ENCODE peak calls at places on chromosome 5, in ten cellular contexts. I, P, E, H, O, G, D, X, Q and L are unnamed samples.

GRCh38 chr5:16773990-16774389 is 157.2 kb upstream of the RETREG1 start:
- DNase-seq in I (no peak), H (no peak), Q (no peak), D (no peak), G (no peak), X (peak; percentile 51), P (no peak), O (no peak), E (peak; percentile 26), L (no peak)

GRCh38 chr5:178330791-178331404 is 98.3 kb upstream of the PHYKPL start:
- DNase-seq in O (no peak), P (no peak), D (no peak), Q (peak; percentile 57), X (no peak), H (peak; percentile 38), G (no peak), I (no peak), E (no peak), L (no peak)

GRCh38 chr5:138448481-138449398 is 9.9 kb downstream of the REEP2 start:
- DNase-seq in X (peak; percentile 48), P (no peak), D (no peak), I (peak; percentile 78), G (no peak), Q (peak; percentile 21), H (no peak), E (no peak), O (no peak), L (no peak)

GRCh38 chr5:68316469-68316868 is 100.9 kb downstream of the PIK3R1 start:
- DNase-seq in O (no peak), E (no peak), X (no peak), D (no peak), P (no peak), H (no peak), G (no peak), Q (peak; percentile 11), I (no peak), L (no peak)

GRCh38 chr5:153222956-153223355 is 267.5 kb upstream of the GRIA1 start:
- DNase-seq in D (no peak), X (peak; percentile 72), G (no peak), H (no peak), I (peak; percentile 25), E (no peak), Q (no peak), P (peak; percentile 23), O (no peak), L (no peak)

GRCh38 chr5:110785356-110785755 is 46.5 kb downstream of the SLC25A46 start:
- DNase-seq in P (peak; percentile 86), E (no peak), O (no peak), X (peak; percentile 97), I (peak; percentile 31), Q (no peak), G (no peak), D (no peak), H (no peak), L (no peak)

GRCh38 chr5:66538531-66538930 is 57.7 kb upstream of the MAST4 start:
- DNase-seq in I (no peak), O (no peak), H (no peak), Q (no peak), P (peak; percentile 26), D (no peak), X (no peak), E (no peak), G (no peak), L (no peak)

GRCh38 chr5:38265546-38266179 is 7.3 kb downstream of the EGFLAM start:
- DNase-seq in Q (peak; percentile 41), D (peak; percentile 70), I (peak; percentile 65), P (peak; percentile 29), O (peak; percentile 89), G (no peak), H (no peak), X (peak; percentile 48), E (peak; percentile 31), L (no peak)

GRCh38 chr5:138351517-138351916 is 968 bp upstream of the KDM3B start:
- DNase-seq in D (no peak), H (no peak), G (no peak), O (no peak), P (no peak), I (no peak), Q (no peak), X (no peak), E (no peak), L (no peak)

GRCh38 chr5:104800440-104801048 is 1238.0 kb upstream of the NUDT12 start:
- DNase-seq in X (peak; percentile 0), D (no peak), I (no peak), H (no peak), G (no peak), Q (no peak), O (peak; percentile 30), E (no peak), P (peak; percentile 5), L (no peak)

GRCh38 chr5:62937661-62938558 is 359.3 kb downstream of the LRRC70 start:
- DNase-seq in P (no peak), E (no peak), Q (peak; percentile 37), D (no peak), I (peak; percentile 68), H (no peak), G (no peak), X (peak; percentile 4), O (no peak), L (no peak)

GRCh38 chr5:134084166-134084565 is 30.3 kb upstream of the TCF7 start:
- DNase-seq in P (no peak), D (no peak), G (no peak), O (no peak), I (no peak), E (no peak), Q (no peak), X (no peak), H (no peak), L (no peak)

GRCh38 chr5:10860645-10861455 is 99.8 kb upstream of the DAP start:
- DNase-seq in G (no peak), Q (no peak), H (no peak), P (no peak), I (peak; percentile 36), E (no peak), X (peak; percentile 43), D (no peak), O (no peak), L (no peak)

GRCh38 chr5:92552206-92553160 is 1028.5 kb downstream of the NR2F1-AS1 start:
- DNase-seq in X (peak; percentile 99), O (no peak), D (no peak), Q (no peak), I (peak; percentile 96), P (peak; percentile 93), G (no peak), E (peak; percentile 90), H (no peak), L (no peak)

GRCh38 chr5:81420039-81420667 is 26.2 kb upstream of the ACOT12 start:
- DNase-seq in H (no peak), E (peak; percentile 82), P (peak; percentile 90), D (no peak), O (no peak), X (peak; percentile 94), I (peak; percentile 91), G (no peak), Q (no peak), L (no peak)

DNA sequence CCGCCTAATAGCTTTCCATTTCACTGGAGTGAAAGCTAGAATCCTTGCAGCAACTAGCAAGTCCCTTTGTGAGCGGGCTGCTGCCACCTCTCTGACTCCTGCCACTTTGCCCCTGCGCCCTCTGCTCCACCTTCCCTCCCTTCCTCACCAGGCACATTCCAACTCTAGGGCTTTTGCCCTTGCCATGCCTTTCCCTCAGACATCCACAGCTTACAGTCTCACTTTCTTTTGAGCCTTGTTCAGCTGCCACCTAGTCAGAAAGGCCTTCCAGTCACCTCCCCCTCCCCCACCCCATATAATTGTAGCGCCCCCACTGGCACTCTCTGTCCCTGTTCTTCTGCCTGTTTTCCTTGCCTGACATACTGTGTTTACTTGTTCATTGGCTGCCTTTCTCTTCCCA is 31.0 kb downstream of the CYSTM1 start:
- DNase-seq in D (no peak), Q (no peak), E (no peak), I (no peak), H (no peak), O (no peak), P (no peak), X (no peak), G (no peak), L (no peak)
- TF ChIP-seq CTCF in D (no peak), Q (no peak), E (no peak), I (peak; percentile 31), H (no peak), O (no peak), P (no peak), X (no peak), G (no peak), L (no peak)

DNA sequence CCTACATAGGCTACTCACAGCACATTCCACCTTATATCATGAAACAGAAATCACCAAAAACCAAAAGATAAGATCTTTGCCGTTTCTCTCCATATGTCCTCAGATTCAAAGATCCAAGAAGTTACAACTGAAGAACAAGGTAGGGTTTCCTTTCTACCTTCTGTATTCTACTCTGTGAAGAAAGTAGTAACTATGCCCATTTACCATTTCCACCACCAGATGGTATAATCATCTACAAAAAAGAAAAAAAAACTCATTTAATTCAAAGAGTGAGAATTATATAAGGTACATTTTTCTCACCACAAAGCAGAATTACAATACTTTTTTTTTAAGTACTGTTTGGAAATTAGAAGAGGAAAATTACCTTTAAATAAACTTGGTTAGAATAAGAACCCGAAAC is 172.6 kb upstream of the PTGER4 start:
- DNase-seq in P (no peak), X (peak; percentile 20), I (no peak), H (no peak), D (no peak), O (no peak), G (no peak), E (no peak), Q (no peak), L (no peak)
- TF ChIP-seq CTCF in P (peak; percentile 40), X (no peak), I (no peak), H (no peak), D (no peak), O (no peak), G (no peak), E (no peak), Q (no peak), L (no peak)

GRCh38 chr5:1011226-1011631 is 2.6 kb downstream of the NKD2 start:
- DNase-seq in X (no peak), O (peak; percentile 69), H (peak; percentile 30), G (peak; percentile 62), D (no peak), P (no peak), E (no peak), I (no peak), Q (peak; percentile 60), L (no peak)
- TF ChIP-seq CTCF in X (peak; percentile 13), O (peak; percentile 66), H (no peak), G (no peak), D (no peak), P (peak; percentile 54), E (peak; percentile 48), I (peak; percentile 28), Q (no peak), L (no peak)

DNA sequence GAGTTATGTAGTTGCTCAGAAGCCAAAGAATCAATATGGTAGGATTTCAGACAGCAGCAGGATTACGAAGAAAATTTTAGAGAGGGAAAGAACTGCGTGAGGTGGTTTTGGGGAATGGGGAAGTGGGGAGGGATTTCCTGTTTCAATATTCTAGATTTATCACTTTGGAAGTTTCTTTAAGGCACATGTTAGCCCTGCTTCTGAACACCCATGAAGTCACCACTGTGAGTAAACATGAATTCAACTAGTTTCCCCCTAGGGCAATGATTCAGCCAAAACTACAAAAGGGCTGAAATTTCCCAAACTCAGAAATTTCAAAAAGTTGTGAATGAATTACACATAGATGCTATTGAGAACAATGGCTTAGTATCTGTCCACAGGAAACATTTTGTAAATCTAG is 132.2 kb downstream of the EBF1 start:
- DNase-seq in P (peak; percentile 70), E (no peak), O (no peak), I (no peak), D (no peak), H (no peak), Q (no peak), X (peak; percentile 93), G (no peak), L (no peak)
- TF ChIP-seq CTCF in P (no peak), E (no peak), O (no peak), I (no peak), D (no peak), H (no peak), Q (no peak), X (no peak), G (no peak), L (no peak)